ENCODE peak calls at places on chromosome 22, in nine cellular contexts. L is lower lobe of right lung; D is right lobe of liver; J is trophoblast cell; I is PC-9; A is endodermal cell; F is cardiac muscle cell; G is CD8-positive, alpha-beta T cell; R is CD4-positive, alpha-beta memory T cell. S is an unnamed sample.

GRCh38 chr22:23787600-23787896 is 782 bp downstream of the SMARCB1 start:
- DNase-seq in L (no peak), D (no peak), J (peak; percentile 21), I (no peak), A (no peak), F (no peak), G (no peak), R (no peak), S (no peak)

GRCh38 chr22:37684803-37685615 is 1.1 kb upstream of the NOL12 start:
- DNase-seq in L (no peak), D (peak; percentile 65), J (peak; percentile 97), I (peak; percentile 66), A (no peak), F (no peak), G (no peak), R (no peak), S (no peak)

GRCh38 chr22:47406896-47407295 is 644.4 kb downstream of the TBC1D22A start:
- DNase-seq in L (no peak), D (peak; percentile 23), J (no peak), I (no peak), A (no peak), F (no peak), G (no peak), R (no peak), S (no peak)

GRCh38 chr22:38176170-38176741 is 5.4 kb downstream of the PLA2G6 start:
- DNase-seq in L (peak; percentile 79), D (peak; percentile 79), J (peak; percentile 55), I (no peak), A (no peak), F (peak; percentile 89), G (peak; percentile 48), R (peak; percentile 17), S (no peak)

GRCh38 chr22:31347251-31348008 is 1.3 kb upstream of the PATZ1 start:
- DNase-seq in L (peak; percentile 75), D (peak; percentile 69), J (peak; percentile 97), I (peak; percentile 78), A (peak; percentile 88), F (peak; percentile 81), G (peak; percentile 49), R (peak; percentile 49), S (no peak)

GRCh38 chr22:17171016-17171312 is 11.9 kb upstream of the HDHD5 start:
- DNase-seq in L (no peak), D (no peak), J (no peak), I (no peak), A (no peak), F (no peak), G (no peak), R (no peak), S (no peak)

GRCh38 chr22:27405672-27406388 is 395.7 kb downstream of the MN1 start:
- DNase-seq in L (peak; percentile 60), D (peak; percentile 73), J (peak; percentile 70), I (no peak), A (peak; percentile 93), F (peak; percentile 70), G (no peak), R (no peak), S (no peak)

GRCh38 chr22:37501176-37501609 is 15.0 kb upstream of the MFNG start:
- DNase-seq in L (no peak), D (peak; percentile 80), J (no peak), I (no peak), A (no peak), F (peak; percentile 38), G (no peak), R (no peak), S (no peak)

GRCh38 chr22:39315389-39315788 is 4.0 kb downstream of the RPL3 start:
- DNase-seq in L (no peak), D (no peak), J (no peak), I (no peak), A (no peak), F (peak; percentile 39), G (no peak), R (no peak), S (no peak)

GRCh38 chr22:20246368-20247009 is 21.6 kb downstream of the RTN4R start:
- DNase-seq in L (no peak), D (peak; percentile 70), J (no peak), I (no peak), A (peak; percentile 75), F (no peak), G (no peak), R (no peak), S (no peak)

GRCh38 chr22:47123006-47123826 is 360.8 kb downstream of the TBC1D22A start:
- DNase-seq in L (peak; percentile 26), D (peak; percentile 20), J (no peak), I (no peak), A (no peak), F (no peak), G (no peak), R (no peak), S (no peak)

DNA sequence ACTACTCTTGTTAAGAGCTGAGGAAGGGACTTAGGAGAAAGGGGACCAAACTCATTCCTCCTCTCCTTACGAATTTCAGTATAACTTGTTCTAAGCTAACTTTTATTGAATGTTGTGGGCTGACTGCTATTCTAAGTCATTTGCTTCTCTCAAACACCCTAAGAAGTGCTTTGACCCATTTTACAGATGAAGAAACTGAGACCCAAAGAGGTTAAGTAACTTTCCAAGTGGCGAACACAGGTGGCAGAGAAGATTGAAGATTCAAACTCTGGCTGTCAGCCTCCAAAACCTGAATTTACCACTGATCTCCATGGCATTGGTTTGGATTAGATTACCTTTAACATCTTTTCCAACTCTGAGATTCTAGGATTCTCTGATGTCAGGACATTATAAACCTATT is 52.2 kb downstream of the TIMP3 start:
- DNase-seq in L (no peak), D (no peak), J (no peak), I (no peak), A (no peak), F (no peak), G (no peak), R (no peak), S (no peak)
- H3K4me1 ChIP-seq in L (peaks cover 59% of the 10 kb centered on the region), D (peaks cover 4% of the 10 kb centered on the region), J (peaks cover 3% of the 10 kb centered on the region), I (no peaks in the 10 kb centered on the region), A (no peaks in the 10 kb centered on the region), F (peaks cover 19% of the 10 kb centered on the region), G (no peaks in the 10 kb centered on the region), R (no peaks in the 10 kb centered on the region), S (no peaks in the 10 kb centered on the region)

GRCh38 chr22:50246242-50247175 is 1.7 kb upstream of the TUBGCP6 start:
- DNase-seq in L (no peak), D (no peak), J (no peak), I (no peak), A (no peak), F (no peak), G (no peak), R (no peak), S (no peak)

GRCh38 chr22:50245214-50246072 is 620 bp upstream of the TUBGCP6 start:
- DNase-seq in L (no peak), D (no peak), J (no peak), I (peak; percentile 58), A (no peak), F (no peak), G (no peak), R (no peak), S (no peak)

GRCh38 chr22:50248192-50249084 is 2.6 kb downstream of the HDAC10 start:
- DNase-seq in L (no peak), D (no peak), J (no peak), I (no peak), A (no peak), F (no peak), G (no peak), R (no peak), S (no peak)

GRCh38 chr22:50249382-50250248 is 1.4 kb downstream of the HDAC10 start:
- DNase-seq in L (no peak), D (no peak), J (no peak), I (no peak), A (no peak), F (no peak), G (no peak), R (no peak), S (no peak)

DNA sequence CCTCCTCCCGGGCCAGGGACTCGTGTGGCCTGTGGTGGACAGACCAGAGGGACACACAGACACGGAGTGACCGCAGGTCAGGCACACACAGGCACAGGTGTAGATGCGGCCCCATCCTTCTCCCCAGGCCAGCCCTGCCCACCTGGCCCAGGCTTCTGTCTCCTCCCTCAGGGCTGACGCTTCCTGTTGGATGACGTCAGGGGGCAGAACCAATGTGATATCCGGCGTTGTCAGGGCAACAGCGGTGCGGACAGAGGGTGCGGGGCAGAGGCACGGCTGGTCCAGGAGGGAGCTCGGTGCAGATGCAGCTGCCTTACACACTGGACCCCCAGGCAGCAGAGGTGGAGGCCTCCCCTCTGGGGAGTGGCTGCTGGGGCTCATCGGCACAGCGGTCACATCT is 2.9 kb upstream of the TUBGCP6 start:
- DNase-seq in L (no peak), D (no peak), J (peak; percentile 58), I (no peak), A (peak; percentile 93), F (peak; percentile 81), G (peak; percentile 52), R (peak; percentile 66), S (no peak)
- H3K4me3 ChIP-seq in L (no peak overlapping the region), D (no peak overlapping the region), J (peak overlapping the region; percentile 5), I (no peak overlapping the region), A (no peak overlapping the region), F (no peak overlapping the region), G (no peak overlapping the region), R (no peak overlapping the region), S (no peak overlapping the region)

DNA sequence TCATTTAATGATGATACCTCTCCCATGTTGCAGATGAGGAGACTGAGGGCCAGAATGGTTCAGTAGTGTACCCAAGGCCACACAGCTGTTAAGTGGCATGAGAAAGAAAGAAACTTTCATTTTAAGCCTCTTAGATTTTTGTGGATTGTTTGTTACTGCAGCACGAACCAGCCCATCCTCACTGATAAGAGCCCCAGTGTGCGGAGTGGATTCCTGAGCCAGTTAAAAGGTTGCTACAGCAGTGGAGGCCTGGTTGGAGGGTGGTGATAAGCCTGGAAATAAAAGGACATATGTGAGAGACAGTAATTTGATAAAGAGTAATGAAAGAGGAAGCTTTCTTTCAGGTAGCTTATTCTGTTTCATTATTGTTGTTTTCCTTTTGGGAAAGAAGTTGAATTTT is 89.0 kb downstream of the ATXN10 start:
- DNase-seq in L (no peak), D (no peak), J (no peak), I (no peak), A (no peak), F (no peak), G (no peak), R (no peak), S (no peak)
- H3K4me1 ChIP-seq in L (peaks cover 20% of the 10 kb centered on the region), D (no peaks in the 10 kb centered on the region), J (peaks cover 21% of the 10 kb centered on the region), I (no peaks in the 10 kb centered on the region), A (peaks cover 22% of the 10 kb centered on the region), F (peaks cover 10% of the 10 kb centered on the region), G (no peaks in the 10 kb centered on the region), R (no peaks in the 10 kb centered on the region), S (peaks cover 11% of the 10 kb centered on the region)

DNA sequence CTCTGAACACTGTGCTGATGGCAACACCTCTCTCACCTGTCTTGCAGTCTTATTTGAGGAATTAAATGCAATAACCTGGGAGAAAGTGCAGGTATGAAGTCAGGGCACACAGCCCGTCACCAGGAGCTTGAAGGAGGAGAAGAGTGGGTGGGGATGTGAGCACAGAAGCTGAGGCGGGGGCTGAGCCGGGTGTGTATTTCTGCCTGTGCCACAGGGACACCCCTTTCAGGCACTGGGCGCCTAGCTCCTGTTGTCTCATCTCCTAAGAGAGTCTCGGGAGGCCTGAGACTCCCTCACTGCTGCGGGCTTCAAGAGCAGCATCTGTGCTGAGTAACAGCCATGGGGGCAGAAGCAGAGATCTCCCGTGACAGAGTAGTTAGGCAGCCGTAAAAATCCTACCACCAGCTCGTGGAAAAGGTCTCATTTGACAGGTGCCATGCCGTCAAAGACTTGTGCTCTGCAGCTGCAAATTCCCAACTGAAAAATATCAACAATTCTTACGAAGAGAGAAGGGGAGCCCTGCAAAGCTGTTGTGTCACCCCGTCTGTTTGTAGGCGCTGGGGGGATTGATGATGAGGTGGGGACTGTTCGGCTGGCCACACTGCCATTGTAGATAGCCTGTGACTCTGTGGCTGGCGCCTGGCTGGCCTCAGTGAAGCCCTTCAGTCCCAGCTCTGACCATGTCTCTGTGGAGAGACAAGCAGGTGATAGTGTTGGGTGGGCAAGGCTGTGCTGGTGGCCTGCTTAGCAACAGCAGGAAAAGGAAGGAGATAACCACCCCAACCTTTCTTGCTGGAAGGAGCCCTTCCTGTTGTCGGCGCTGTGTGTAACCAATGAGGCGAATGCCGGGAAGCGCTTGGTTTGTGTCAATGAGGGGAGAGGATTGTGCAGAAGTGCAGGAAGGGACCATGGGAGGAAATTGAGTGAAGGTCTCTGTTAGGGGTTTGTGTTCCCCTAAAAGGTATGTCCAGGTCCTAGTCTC is 27.0 kb downstream of the PARVB start:
- DNase-seq in L (no peak), D (no peak), J (no peak), I (no peak), A (no peak), F (no peak), G (no peak), R (no peak), S (no peak)
- H3K4me3 ChIP-seq in L (no peak overlapping the region), D (no peak overlapping the region), J (no peak overlapping the region), I (no peak overlapping the region), A (no peak overlapping the region), F (no peak overlapping the region), G (no peak overlapping the region), R (no peak overlapping the region), S (no peak overlapping the region)